ENCODE peak calls at places on chromosomes 16 and 17, in seven cellular contexts. One of them, this sample, is unnamed.
A peak's percentile ranks its signal among the peaks of the same experiment; 100 is the strongest.

GRCh38 chr17:49708515-49709161 is 874 bp upstream of the SLC35B1 start:
- DNase-seq in epithelial cell of esophagus: peak; percentile 74
- DNase-seq in fibroblast of villous mesenchyme: no peak
- DNase-seq in ovary: no peak
- DNase-seq in cardiac muscle cell: no peak
- DNase-seq in BJ: no peak
- DNase-seq in prostate gland: no peak
- DNase-seq in this sample: no peak

GRCh38 chr16:12184419-12184831 is 207.9 kb downstream of the SNX29 start:
- DNase-seq in fibroblast of villous mesenchyme: no peak
- DNase-seq in epithelial cell of esophagus: peak; percentile 83
- DNase-seq in ovary: no peak
- DNase-seq in prostate gland: no peak
- DNase-seq in cardiac muscle cell: no peak
- DNase-seq in BJ: no peak
- DNase-seq in this sample: no peak

GRCh38 chr16:23896832-23897821 is 61.3 kb downstream of the PRKCB start:
- DNase-seq in ovary: no peak
- DNase-seq in prostate gland: no peak
- DNase-seq in fibroblast of villous mesenchyme: no peak
- DNase-seq in epithelial cell of esophagus: no peak
- DNase-seq in BJ: no peak
- DNase-seq in cardiac muscle cell: no peak
- DNase-seq in this sample: no peak

GRCh38 chr16:11328172-11329079 is 16.8 kb upstream of the RMI2 start:
- DNase-seq in prostate gland: no peak
- DNase-seq in fibroblast of villous mesenchyme: peak; percentile 99
- DNase-seq in ovary: peak; percentile 79
- DNase-seq in cardiac muscle cell: peak; percentile 98
- DNase-seq in BJ: peak; percentile 79
- DNase-seq in epithelial cell of esophagus: peak; percentile 83
- DNase-seq in this sample: no peak

GRCh38 chr17:77734371-77735050 is 224.0 kb upstream of the TNRC6C start:
- DNase-seq in BJ: no peak
- DNase-seq in fibroblast of villous mesenchyme: peak; percentile 37
- DNase-seq in prostate gland: peak; percentile 42
- DNase-seq in ovary: peak; percentile 82
- DNase-seq in cardiac muscle cell: peak; percentile 90
- DNase-seq in epithelial cell of esophagus: peak; percentile 9
- DNase-seq in this sample: no peak

GRCh38 chr16:3008749-3009088 is 4.0 kb upstream of the CLDN9 start:
- DNase-seq in cardiac muscle cell: no peak
- DNase-seq in BJ: no peak
- DNase-seq in ovary: no peak
- DNase-seq in fibroblast of villous mesenchyme: no peak
- DNase-seq in prostate gland: no peak
- DNase-seq in epithelial cell of esophagus: no peak
- DNase-seq in this sample: no peak

GRCh38 chr16:28292731-28293588 is 635 bp downstream of the SBK1 start:
- DNase-seq in BJ: no peak
- DNase-seq in cardiac muscle cell: no peak
- DNase-seq in ovary: peak; percentile 40
- DNase-seq in epithelial cell of esophagus: no peak
- DNase-seq in fibroblast of villous mesenchyme: no peak
- DNase-seq in prostate gland: peak; percentile 32
- DNase-seq in this sample: no peak

GRCh38 chr16:28898266-28898665 is 20.0 kb downstream of the ATP2A1 start:
- DNase-seq in ovary: no peak
- DNase-seq in BJ: no peak
- DNase-seq in prostate gland: no peak
- DNase-seq in fibroblast of villous mesenchyme: no peak
- DNase-seq in epithelial cell of esophagus: no peak
- DNase-seq in cardiac muscle cell: no peak
- DNase-seq in this sample: no peak

GRCh38 chr17:43694081-43694870 is 32.6 kb upstream of the MEOX1 start:
- DNase-seq in cardiac muscle cell: peak; percentile 87
- DNase-seq in epithelial cell of esophagus: peak; percentile 84
- DNase-seq in fibroblast of villous mesenchyme: peak; percentile 81
- DNase-seq in BJ: no peak
- DNase-seq in ovary: peak; percentile 63
- DNase-seq in prostate gland: peak; percentile 74
- DNase-seq in this sample: no peak

GRCh38 chr17:67628580-67629013 is 89.1 kb upstream of the NOL11 start:
- DNase-seq in epithelial cell of esophagus: no peak
- DNase-seq in cardiac muscle cell: peak; percentile 38
- DNase-seq in ovary: no peak
- DNase-seq in BJ: no peak
- DNase-seq in prostate gland: no peak
- DNase-seq in fibroblast of villous mesenchyme: no peak
- DNase-seq in this sample: no peak

GRCh38 chr17:64682261-64683181 is 20.4 kb upstream of the SMURF2 start:
- DNase-seq in fibroblast of villous mesenchyme: peak; percentile 79
- DNase-seq in cardiac muscle cell: no peak
- DNase-seq in epithelial cell of esophagus: no peak
- DNase-seq in BJ: no peak
- DNase-seq in ovary: no peak
- DNase-seq in prostate gland: no peak
- DNase-seq in this sample: no peak

GRCh38 chr17:50053654-50053960 is 2.3 kb upstream of the ITGA3 start:
- DNase-seq in prostate gland: no peak
- DNase-seq in cardiac muscle cell: no peak
- DNase-seq in BJ: no peak
- DNase-seq in epithelial cell of esophagus: no peak
- DNase-seq in fibroblast of villous mesenchyme: peak; percentile 81
- DNase-seq in ovary: no peak
- DNase-seq in this sample: no peak

GRCh38 chr17:77476920-77477805 is 336.4 kb downstream of the SEC14L1 start:
- DNase-seq in epithelial cell of esophagus: peak; percentile 98
- DNase-seq in ovary: peak; percentile 68
- DNase-seq in prostate gland: peak; percentile 80
- DNase-seq in BJ: peak; percentile 97
- DNase-seq in fibroblast of villous mesenchyme: peak; percentile 99
- DNase-seq in cardiac muscle cell: peak; percentile 97
- DNase-seq in this sample: no peak

GRCh38 chr17:73156887-73157870 is 7.6 kb upstream of the SSTR2 start:
- DNase-seq in prostate gland: no peak
- DNase-seq in BJ: no peak
- DNase-seq in epithelial cell of esophagus: no peak
- DNase-seq in cardiac muscle cell: no peak
- DNase-seq in fibroblast of villous mesenchyme: no peak
- DNase-seq in ovary: no peak
- DNase-seq in this sample: no peak

GRCh38 chr16:59039066-59039465 is 304.9 kb upstream of the GOT2 start:
- DNase-seq in cardiac muscle cell: no peak
- DNase-seq in ovary: no peak
- DNase-seq in epithelial cell of esophagus: no peak
- DNase-seq in prostate gland: no peak
- DNase-seq in BJ: peak; percentile 26
- DNase-seq in fibroblast of villous mesenchyme: no peak
- DNase-seq in this sample: no peak

GRCh38 chr17:4505187-4505586 is 6.5 kb downstream of the SPNS2 start:
- DNase-seq in fibroblast of villous mesenchyme: no peak
- DNase-seq in BJ: no peak
- DNase-seq in epithelial cell of esophagus: peak; percentile 38
- DNase-seq in prostate gland: no peak
- DNase-seq in ovary: no peak
- DNase-seq in cardiac muscle cell: no peak
- DNase-seq in this sample: no peak

GRCh38 chr16:67486805-67487204 is 3.5 kb upstream of the AGRP start:
- DNase-seq in ovary: no peak
- DNase-seq in epithelial cell of esophagus: no peak
- DNase-seq in fibroblast of villous mesenchyme: no peak
- DNase-seq in prostate gland: no peak
- DNase-seq in cardiac muscle cell: peak; percentile 44
- DNase-seq in BJ: no peak
- DNase-seq in this sample: no peak

GRCh38 chr17:78211032-78211431 is 3.0 kb upstream of the BIRC5 start:
- DNase-seq in ovary: no peak
- DNase-seq in epithelial cell of esophagus: no peak
- DNase-seq in fibroblast of villous mesenchyme: no peak
- DNase-seq in BJ: no peak
- DNase-seq in cardiac muscle cell: no peak
- DNase-seq in prostate gland: no peak
- DNase-seq in this sample: no peak

GRCh38 chr16:85396879-85397871 is 215.9 kb upstream of the GSE1 start:
- DNase-seq in fibroblast of villous mesenchyme: no peak
- DNase-seq in BJ: no peak
- DNase-seq in prostate gland: no peak
- DNase-seq in cardiac muscle cell: no peak
- DNase-seq in epithelial cell of esophagus: peak; percentile 61
- DNase-seq in ovary: peak; percentile 32
- DNase-seq in this sample: peak; percentile 88

GRCh38 chr17:44247346-44248219 is 20.4 kb downstream of the SLC4A1 start:
- DNase-seq in BJ: no peak
- DNase-seq in ovary: no peak
- DNase-seq in prostate gland: no peak
- DNase-seq in fibroblast of villous mesenchyme: peak; percentile 17
- DNase-seq in cardiac muscle cell: no peak
- DNase-seq in epithelial cell of esophagus: no peak
- DNase-seq in this sample: no peak

DNA sequence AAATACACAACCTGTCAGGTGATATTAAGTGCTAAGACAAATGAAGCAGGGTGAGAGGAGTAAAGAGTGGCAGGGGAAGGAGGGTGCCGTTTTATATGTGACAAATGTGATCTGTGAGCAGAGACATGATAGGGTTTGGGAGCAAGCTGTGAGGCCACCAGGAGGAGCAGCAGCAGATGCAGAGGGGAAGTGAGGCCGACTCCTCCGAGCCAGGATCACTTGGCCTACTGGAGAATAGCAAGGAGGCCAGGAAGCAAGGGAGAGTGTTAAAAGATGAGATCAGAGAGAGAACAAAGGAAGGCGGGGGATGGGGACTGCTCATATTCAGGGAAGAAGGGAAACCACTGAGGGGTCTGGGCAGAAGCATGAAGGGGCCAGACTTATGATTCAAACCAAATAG is 129.4 kb downstream of the TANGO6 start:
- DNase-seq in prostate gland: no peak
- DNase-seq in ovary: no peak
- DNase-seq in cardiac muscle cell: peak; percentile 79
- DNase-seq in fibroblast of villous mesenchyme: peak; percentile 54
- DNase-seq in BJ: no peak
- DNase-seq in epithelial cell of esophagus: peak; percentile 59
- DNase-seq in this sample: no peak
- TF ChIP-seq CTCF in prostate gland: peak; percentile 10
- TF ChIP-seq CTCF in ovary: no peak
- TF ChIP-seq CTCF in cardiac muscle cell: peak; percentile 66
- TF ChIP-seq CTCF in fibroblast of villous mesenchyme: peak; percentile 48
- TF ChIP-seq CTCF in BJ: peak; percentile 56
- TF ChIP-seq CTCF in epithelial cell of esophagus: peak; percentile 40
- TF ChIP-seq CTCF in this sample: peak; percentile 56

GRCh38 chr17:33024688-33025486 is 33.2 kb downstream of the SPACA3 start:
- DNase-seq in fibroblast of villous mesenchyme: no peak
- DNase-seq in BJ: no peak
- DNase-seq in ovary: no peak
- DNase-seq in cardiac muscle cell: no peak
- DNase-seq in prostate gland: no peak
- DNase-seq in epithelial cell of esophagus: no peak
- DNase-seq in this sample: no peak

GRCh38 chr17:33017366-33017765 is 25.7 kb downstream of the SPACA3 start:
- DNase-seq in BJ: no peak
- DNase-seq in epithelial cell of esophagus: no peak
- DNase-seq in fibroblast of villous mesenchyme: no peak
- DNase-seq in cardiac muscle cell: no peak
- DNase-seq in prostate gland: no peak
- DNase-seq in ovary: no peak
- DNase-seq in this sample: no peak

GRCh38 chr17:33023790-33024189 is 32.1 kb downstream of the SPACA3 start:
- DNase-seq in cardiac muscle cell: no peak
- DNase-seq in fibroblast of villous mesenchyme: no peak
- DNase-seq in epithelial cell of esophagus: no peak
- DNase-seq in prostate gland: no peak
- DNase-seq in BJ: no peak
- DNase-seq in ovary: no peak
- DNase-seq in this sample: no peak

GRCh38 chr17:33019161-33019560 is 27.5 kb downstream of the SPACA3 start:
- DNase-seq in BJ: no peak
- DNase-seq in ovary: no peak
- DNase-seq in fibroblast of villous mesenchyme: no peak
- DNase-seq in epithelial cell of esophagus: no peak
- DNase-seq in cardiac muscle cell: no peak
- DNase-seq in prostate gland: no peak
- DNase-seq in this sample: no peak

GRCh38 chr17:33021731-33022408 is 30.2 kb downstream of the SPACA3 start:
- DNase-seq in fibroblast of villous mesenchyme: no peak
- DNase-seq in epithelial cell of esophagus: no peak
- DNase-seq in prostate gland: no peak
- DNase-seq in BJ: no peak
- DNase-seq in cardiac muscle cell: peak; percentile 21
- DNase-seq in ovary: no peak
- DNase-seq in this sample: no peak
- TF ChIP-seq CTCF in fibroblast of villous mesenchyme: peak; percentile 5
- TF ChIP-seq CTCF in epithelial cell of esophagus: peak; percentile 23
- TF ChIP-seq CTCF in prostate gland: no peak
- TF ChIP-seq CTCF in BJ: peak; percentile 32
- TF ChIP-seq CTCF in cardiac muscle cell: peak; percentile 32
- TF ChIP-seq CTCF in ovary: no peak
- TF ChIP-seq CTCF in this sample: peak; percentile 14

GRCh38 chr16:16045311-16045710 is 95.9 kb downstream of the ABCC1 start:
- DNase-seq in fibroblast of villous mesenchyme: no peak
- DNase-seq in epithelial cell of esophagus: peak; percentile 77
- DNase-seq in BJ: no peak
- DNase-seq in prostate gland: no peak
- DNase-seq in cardiac muscle cell: peak; percentile 26
- DNase-seq in ovary: no peak
- DNase-seq in this sample: no peak

GRCh38 chr16:16042076-16042475 is 92.7 kb downstream of the ABCC1 start:
- DNase-seq in prostate gland: peak; percentile 74
- DNase-seq in ovary: no peak
- DNase-seq in epithelial cell of esophagus: no peak
- DNase-seq in fibroblast of villous mesenchyme: peak; percentile 97
- DNase-seq in cardiac muscle cell: peak; percentile 95
- DNase-seq in BJ: peak; percentile 46
- DNase-seq in this sample: no peak

GRCh38 chr16:16047761-16048160 is 98.3 kb downstream of the ABCC1 start:
- DNase-seq in BJ: no peak
- DNase-seq in prostate gland: no peak
- DNase-seq in cardiac muscle cell: no peak
- DNase-seq in fibroblast of villous mesenchyme: no peak
- DNase-seq in epithelial cell of esophagus: no peak
- DNase-seq in ovary: no peak
- DNase-seq in this sample: no peak

GRCh38 chr16:16048904-16049582 is 99.6 kb downstream of the ABCC1 start:
- DNase-seq in fibroblast of villous mesenchyme: no peak
- DNase-seq in ovary: no peak
- DNase-seq in epithelial cell of esophagus: no peak
- DNase-seq in cardiac muscle cell: no peak
- DNase-seq in BJ: no peak
- DNase-seq in prostate gland: no peak
- DNase-seq in this sample: no peak

GRCh38 chr16:16045879-16046278 is 96.5 kb downstream of the ABCC1 start:
- DNase-seq in epithelial cell of esophagus: no peak
- DNase-seq in prostate gland: no peak
- DNase-seq in cardiac muscle cell: no peak
- DNase-seq in fibroblast of villous mesenchyme: no peak
- DNase-seq in BJ: no peak
- DNase-seq in ovary: no peak
- DNase-seq in this sample: no peak
- TF ChIP-seq CTCF in epithelial cell of esophagus: no peak
- TF ChIP-seq CTCF in prostate gland: no peak
- TF ChIP-seq CTCF in cardiac muscle cell: no peak
- TF ChIP-seq CTCF in fibroblast of villous mesenchyme: peak; percentile 22
- TF ChIP-seq CTCF in BJ: peak; percentile 22
- TF ChIP-seq CTCF in ovary: no peak
- TF ChIP-seq CTCF in this sample: peak; percentile 58

GRCh38 chr16:1794908-1795666 is 1.6 kb upstream of the IGFALS start:
- DNase-seq in epithelial cell of esophagus: no peak
- DNase-seq in prostate gland: peak; percentile 3
- DNase-seq in ovary: no peak
- DNase-seq in BJ: no peak
- DNase-seq in cardiac muscle cell: no peak
- DNase-seq in fibroblast of villous mesenchyme: no peak
- DNase-seq in this sample: no peak

GRCh38 chr16:1800703-1801102 is 7.2 kb upstream of the IGFALS start:
- DNase-seq in ovary: no peak
- DNase-seq in fibroblast of villous mesenchyme: peak; percentile 7
- DNase-seq in epithelial cell of esophagus: no peak
- DNase-seq in BJ: no peak
- DNase-seq in prostate gland: no peak
- DNase-seq in cardiac muscle cell: no peak
- DNase-seq in this sample: no peak
- TF ChIP-seq CTCF in ovary: no peak
- TF ChIP-seq CTCF in fibroblast of villous mesenchyme: no peak
- TF ChIP-seq CTCF in epithelial cell of esophagus: no peak
- TF ChIP-seq CTCF in BJ: no peak
- TF ChIP-seq CTCF in prostate gland: no peak
- TF ChIP-seq CTCF in cardiac muscle cell: no peak
- TF ChIP-seq CTCF in this sample: no peak

This sample was measured in chondrocyte.